ENCODE peak calls at places on chromosomes 3 and 15, in nine cellular contexts. H is T-helper 2 cell; K is H54; Y is gastrocnemius medialis; N is stimulated activated CD8-positive, alpha-beta memory T cell treated with anti-CD3 and anti-CD28 coated beads, Interleukin-4, amount 100 ng/mL, for 24 hours; U is GM19239; I is AG08395; X is DMS 273 treated with DMSO at 0.1 percent for 48 hours; E is HT1080. O is an unnamed sample.

GRCh38 chr3:182478369-182478768 is 314.9 kb upstream of the ATP11B start:
- DNase-seq in H (no peak), K (no peak), Y (no peak), N (no peak), U (no peak), I (no peak), X (no peak), E (no peak), O (no peak)

GRCh38 chr3:179438836-179439235 is 12.4 kb downstream of the GNB4 start:
- DNase-seq in H (no peak), K (no peak), Y (no peak), N (no peak), U (no peak), I (no peak), X (no peak), E (no peak), O (no peak)

GRCh38 chr3:187739561-187740445 is 5.5 kb downstream of the BCL6 start:
- DNase-seq in H (peak), K (no peak), Y (peak), N (peak), U (peak), I (peak), X (peak), E (peak), O (peak)

GRCh38 chr3:97340940-97341339 is 423.6 kb upstream of the ARL6 start:
- DNase-seq in H (no peak), K (no peak), Y (no peak), N (no peak), U (no peak), I (no peak), X (no peak), E (no peak), O (no peak)

GRCh38 chr3:183692436-183692835 is 5.2 kb upstream of the YEATS2 start:
- DNase-seq in H (no peak), K (no peak), Y (no peak), N (no peak), U (no peak), I (no peak), X (no peak), E (no peak), O (no peak)

GRCh38 chr15:83287541-83288027 is 3.1 kb upstream of the BNC1 start:
- DNase-seq in H (no peak), K (peak), Y (no peak), N (no peak), U (no peak), I (peak), X (no peak), E (peak), O (peak)

GRCh38 chr3:116809218-116809617 is 99.6 kb downstream of the TUSC7 start:
- DNase-seq in H (no peak), K (no peak), Y (no peak), N (no peak), U (no peak), I (no peak), X (no peak), E (no peak), O (no peak)

GRCh38 chr3:45896956-45897355 is 10.6 kb downstream of the CCR9 start:
- DNase-seq in H (no peak), K (no peak), Y (no peak), N (no peak), U (no peak), I (no peak), X (no peak), E (peak), O (no peak)

GRCh38 chr15:33994005-33994615 is 25.8 kb downstream of the CHRM5 start:
- DNase-seq in H (no peak), K (no peak), Y (no peak), N (no peak), U (no peak), I (no peak), X (no peak), E (peak), O (no peak)

GRCh38 chr3:86787091-86787490 is 203.9 kb downstream of the VGLL3 start:
- DNase-seq in H (no peak), K (peak), Y (no peak), N (no peak), U (no peak), I (no peak), X (no peak), E (no peak), O (no peak)

GRCh38 chr3:150129181-150129580 is 158.5 kb upstream of the PFN2 start:
- DNase-seq in H (no peak), K (no peak), Y (no peak), N (no peak), U (no peak), I (no peak), X (no peak), E (no peak), O (no peak)

GRCh38 chr3:90145094-90145810 is 1037.8 kb downstream of the EPHA3 start:
- DNase-seq in H (no peak), K (no peak), Y (no peak), N (no peak), U (no peak), I (no peak), X (no peak), E (peak), O (no peak)

GRCh38 chr3:43584043-43584826 is 37.6 kb downstream of the ANO10 start:
- DNase-seq in H (no peak), K (no peak), Y (no peak), N (no peak), U (no peak), I (peak), X (no peak), E (peak), O (no peak)

GRCh38 chr3:45599984-45600650 is 5.6 kb downstream of the LIMD1 start:
- DNase-seq in H (no peak), K (no peak), Y (no peak), N (no peak), U (no peak), I (no peak), X (no peak), E (no peak), O (no peak)

GRCh38 chr15:83250766-83251165 is 33.7 kb downstream of the BNC1 start:
- DNase-seq in H (no peak), K (no peak), Y (no peak), N (no peak), U (no peak), I (no peak), X (no peak), E (no peak), O (no peak)

GRCh38 chr3:121750087-121750415 is 510 bp upstream of the GOLGB1 start:
- DNase-seq in H (no peak), K (no peak), Y (no peak), N (no peak), U (no peak), I (no peak), X (no peak), E (no peak), O (no peak)

GRCh38 chr15:32677238-32677750 is 35.8 kb downstream of the SCG5 start:
- DNase-seq in H (no peak), K (no peak), Y (no peak), N (no peak), U (no peak), I (no peak), X (no peak), E (no peak), O (no peak)

GRCh38 chr3:109927161-109927560 is 589.8 kb upstream of the DPPA4 start:
- DNase-seq in H (no peak), K (peak), Y (no peak), N (no peak), U (no peak), I (peak), X (no peak), E (peak), O (peak)

GRCh38 chr15:63256433-63256884 is 20.9 kb upstream of the APH1B start:
- DNase-seq in H (no peak), K (no peak), Y (no peak), N (no peak), U (no peak), I (peak), X (no peak), E (peak), O (no peak)

GRCh38 chr15:27899583-27900295 is 199.4 kb downstream of the OCA2 start:
- DNase-seq in H (no peak), K (no peak), Y (no peak), N (no peak), U (no peak), I (no peak), X (no peak), E (no peak), O (no peak)

GRCh38 chr3:184907941-184908649 is 96.1 kb downstream of the VPS8 start:
- DNase-seq in H (no peak), K (no peak), Y (no peak), N (no peak), U (no peak), I (no peak), X (no peak), E (no peak), O (no peak)

GRCh38 chr15:69784808-69785550 is 312.7 kb downstream of the TLE3 start:
- DNase-seq in H (no peak), K (no peak), Y (no peak), N (no peak), U (no peak), I (peak), X (no peak), E (no peak), O (no peak)

GRCh38 chr15:32838820-32839219 is 121.0 kb downstream of the GREM1 start:
- DNase-seq in H (no peak), K (peak), Y (peak), N (no peak), U (no peak), I (peak), X (peak), E (peak), O (peak)

GRCh38 chr3:50345586-50345985 is at the start of gene ZMYND10:
- DNase-seq in H (peak), K (no peak), Y (no peak), N (peak), U (no peak), I (peak), X (no peak), E (no peak), O (no peak)

GRCh38 chr3:120167488-120167887 is 73.2 kb upstream of the GSK3B start:
- DNase-seq in H (no peak), K (no peak), Y (no peak), N (no peak), U (no peak), I (no peak), X (no peak), E (no peak), O (no peak)

GRCh38 chr3:28273837-28274236 is 32.4 kb downstream of the CMC1 start:
- DNase-seq in H (no peak), K (no peak), Y (no peak), N (no peak), U (no peak), I (no peak), X (no peak), E (no peak), O (no peak)

GRCh38 chr3:46208167-46208704 is at the start of gene CCR1:
- DNase-seq in H (no peak), K (no peak), Y (peak), N (peak), U (peak), I (peak), X (no peak), E (peak), O (no peak)